ENCODE peak calls at places on chromosomes 1 and 21, in nine cellular contexts. R is activated CD4-positive, alpha-beta T cell treated with anti-CD3 and anti-CD28 coated beads, Interleukin-2, amount 50 U/mL, for 48 hours; D is mucosa of descending colon; S is upper lobe of right lung; W is ACHN; C is progenitor cell of endocrine pancreas; P is body of pancreas; B is heart left ventricle; M is HL-60. H is an unnamed sample.

GRCh38 chr1:198934901-198935301 is 296.1 kb downstream of the PTPRC start:
- DNase-seq in B (no peak), M (peak), C (no peak), S (no peak), R (peak), P (no peak), D (no peak), W (peak), H (no peak)

GRCh38 chr21:42537106-42537742 is 23.6 kb downstream of the SLC37A1 start:
- DNase-seq in W (peak), C (no peak), S (peak), M (peak), B (no peak), D (no peak), R (no peak), P (no peak), H (no peak)

GRCh38 chr1:219958875-219959417 is 30.6 kb upstream of the SLC30A10 start:
- DNase-seq in W (no peak), M (no peak), R (no peak), P (no peak), S (no peak), B (no peak), D (peak), C (no peak), H (no peak)

GRCh38 chr1:195618287-195618686 is 990.0 kb downstream of the KCNT2 start:
- DNase-seq in D (no peak), S (no peak), P (no peak), B (no peak), W (no peak), C (no peak), M (no peak), R (no peak), H (no peak)

GRCh38 chr21:44880762-44881585 is 7.5 kb upstream of the PTTG1IP start:
- DNase-seq in S (peak), C (no peak), M (peak), R (no peak), W (peak), P (no peak), B (no peak), D (no peak), H (no peak)

GRCh38 chr1:203045821-203046594 is 19.7 kb downstream of the PPFIA4 start:
- DNase-seq in W (no peak), B (no peak), D (no peak), R (no peak), P (no peak), S (no peak), C (no peak), M (no peak), H (no peak)

GRCh38 chr1:115768549-115768948 is at the start of gene CASQ2:
- DNase-seq in C (no peak), W (no peak), M (no peak), D (no peak), P (no peak), B (peak), R (no peak), S (no peak), H (no peak)

GRCh38 chr1:158002630-158003408 is 9.4 kb downstream of the KIRREL1 start:
- DNase-seq in S (no peak), B (no peak), W (peak), D (no peak), R (no peak), C (no peak), M (no peak), P (no peak), H (no peak)

GRCh38 chr1:33163621-33164071 is 18.2 kb downstream of the TRIM62 start:
- DNase-seq in S (no peak), R (no peak), C (no peak), P (no peak), M (no peak), B (peak), W (no peak), D (no peak), H (no peak)

GRCh38 chr1:3578906-3579305 is 32.4 kb downstream of the MEGF6 start:
- DNase-seq in P (no peak), B (no peak), M (no peak), W (no peak), S (no peak), D (no peak), C (no peak), R (no peak), H (no peak)

GRCh38 chr1:100404816-100405215 is 52.5 kb downstream of the CDC14A start:
- DNase-seq in S (no peak), W (no peak), P (no peak), D (no peak), R (no peak), C (no peak), B (no peak), M (no peak), H (no peak)

GRCh38 chr1:8472668-8473067 is 154.8 kb downstream of the SLC45A1 start:
- DNase-seq in S (no peak), B (no peak), W (no peak), D (no peak), M (no peak), P (no peak), R (peak), C (no peak), H (no peak)

GRCh38 chr21:45322960-45323461 is 35.3 kb upstream of the POFUT2 start:
- DNase-seq in W (no peak), P (peak), S (peak), R (no peak), B (peak), D (peak), C (no peak), M (no peak), H (no peak)

GRCh38 chr1:170586942-170587593 is 55.1 kb downstream of the GORAB start:
- DNase-seq in C (no peak), M (no peak), D (no peak), S (no peak), B (no peak), W (no peak), P (no peak), R (no peak), H (no peak)

GRCh38 chr21:45012661-45013270 is 61.6 kb upstream of the ADARB1 start:
- DNase-seq in R (no peak), P (no peak), M (no peak), C (no peak), B (peak), S (peak), W (peak), D (peak), H (no peak)

GRCh38 chr1:55050283-55050682 is 10.9 kb downstream of the PCSK9 start:
- DNase-seq in D (no peak), W (no peak), M (no peak), B (no peak), R (no peak), C (no peak), S (no peak), P (peak), H (no peak)

GRCh38 chr1:4105300-4105880 is 205.3 kb upstream of the C1orf174 start:
- DNase-seq in P (no peak), C (no peak), R (no peak), D (no peak), B (no peak), W (no peak), S (peak), M (no peak), H (no peak)

GRCh38 chr1:91221017-91221416 is 183.6 kb downstream of the HFM1 start:
- DNase-seq in S (no peak), W (no peak), M (no peak), D (no peak), C (no peak), R (no peak), P (no peak), B (no peak), H (no peak)

GRCh38 chr1:25487628-25488027 is 55.8 kb upstream of the LDLRAP1 start:
- DNase-seq in R (peak), D (no peak), M (no peak), P (no peak), B (no peak), W (no peak), S (no peak), C (no peak), H (no peak)

GRCh38 chr1:227429447-227430359 is 111.4 kb upstream of the CDC42BPA start:
- DNase-seq in R (no peak), P (no peak), B (no peak), D (no peak), M (no peak), C (no peak), W (no peak), S (no peak), H (no peak)

GRCh38 chr1:177927021-177927596 is 42.7 kb downstream of the SEC16B start:
- DNase-seq in M (no peak), S (no peak), W (peak), B (no peak), C (no peak), D (no peak), P (no peak), R (no peak), H (no peak)

GRCh38 chr1:116431870-116432500 is 58.9 kb downstream of the ATP1A1 start:
- DNase-seq in M (no peak), B (no peak), P (no peak), W (no peak), D (no peak), S (no peak), C (no peak), R (no peak), H (no peak)

GRCh38 chr1:110196917-110197782 is 13.0 kb upstream of the KCNC4 start:
- DNase-seq in C (peak), W (peak), D (no peak), S (no peak), P (peak), M (peak), R (peak), B (no peak), H (no peak)

GRCh38 chr21:16427587-16428087 is 697.9 kb downstream of the USP25 start:
- DNase-seq in P (no peak), C (no peak), D (no peak), S (no peak), R (no peak), B (no peak), M (no peak), W (no peak), H (no peak)

H was measured in activated CD8-positive, alpha-beta memory T cell treated with anti-CD3 and anti-CD28 coated beads for 48 hours.